ENCODE peak calls at places on chromosome 18, in seven cellular contexts. X, T, N, A, U, J and I are unnamed samples.

GRCh38 chr18:68969027-68969426 is 171.1 kb downstream of the CCDC102B start:
- DNase-seq in J (no peak), U (no peak), X (no peak), N (no peak), A (no peak), T (no peak), I (no peak)

GRCh38 chr18:70385474-70385873 is 96.6 kb downstream of the SOCS6 start:
- DNase-seq in U (no peak), T (no peak), J (no peak), N (no peak), A (no peak), X (no peak), I (no peak)

GRCh38 chr18:8741524-8741923 is 36.2 kb downstream of the MTCL1 start:
- DNase-seq in J (no peak), A (no peak), N (no peak), X (no peak), T (no peak), U (no peak), I (no peak)

GRCh38 chr18:33878213-33878612 is 300.2 kb downstream of the ASXL3 start:
- DNase-seq in X (no peak), N (no peak), A (no peak), U (no peak), J (no peak), T (no peak), I (no peak)

GRCh38 chr18:35888329-35888728 is 84.2 kb upstream of the RMP24 start:
- DNase-seq in X (no peak), N (no peak), T (no peak), J (no peak), U (no peak), A (no peak), I (no peak)

GRCh38 chr18:64258111-64258650 is 109.3 kb upstream of the LINC00305 start:
- DNase-seq in T (no peak), X (no peak), N (no peak), U (no peak), J (no peak), A (no peak), I (no peak)

GRCh38 chr18:23053756-23054457 is 81.4 kb upstream of the CABLES1 start:
- DNase-seq in A (no peak), J (no peak), T (peak), N (no peak), X (no peak), U (peak), I (peak)

GRCh38 chr18:12393998-12394397 is 13.7 kb upstream of the PRELID3A start:
- DNase-seq in T (peak), J (no peak), A (no peak), U (no peak), X (no peak), N (no peak), I (no peak)

GRCh38 chr18:9867454-9867732 is 18.4 kb upstream of the TXNDC2 start:
- DNase-seq in N (no peak), A (no peak), X (no peak), T (no peak), U (no peak), J (no peak), I (no peak)

GRCh38 chr18:74513883-74514205 is 17.7 kb downstream of the CNDP2 start:
- DNase-seq in N (no peak), A (no peak), X (no peak), J (no peak), T (no peak), U (no peak), I (no peak)

GRCh38 chr18:79775441-79776221 is 22.1 kb upstream of the KCNG2 start:
- DNase-seq in A (no peak), N (no peak), X (no peak), J (no peak), U (no peak), T (no peak), I (peak)

GRCh38 chr18:55300469-55301195 is 287.4 kb downstream of the TCF4 start:
- DNase-seq in T (peak), J (no peak), U (no peak), A (no peak), X (no peak), N (peak), I (no peak)

GRCh38 chr18:9597609-9598008 is 16.8 kb downstream of the PPP4R1 start:
- DNase-seq in N (no peak), X (no peak), T (no peak), U (no peak), A (no peak), J (no peak), I (no peak)

GRCh38 chr18:21389903-21390302 is 147.9 kb downstream of the GREB1L start:
- DNase-seq in T (no peak), X (no peak), A (no peak), N (no peak), J (no peak), U (no peak), I (no peak)

GRCh38 chr18:12377556-12378553 is 828 bp upstream of the AFG3L2 start:
- DNase-seq in J (peak), A (no peak), N (no peak), T (peak), X (no peak), U (no peak), I (no peak)

GRCh38 chr18:76188097-76188496 is 306.9 kb downstream of the ZNF516 start:
- DNase-seq in J (no peak), N (no peak), X (no peak), U (no peak), A (no peak), T (no peak), I (no peak)

GRCh38 chr18:53490019-53490418 is 734.5 kb downstream of the MBD2 start:
- DNase-seq in X (no peak), A (no peak), N (no peak), U (no peak), J (no peak), T (no peak), I (no peak)

GRCh38 chr18:76169733-76170132 is 325.3 kb downstream of the ZNF516 start:
- DNase-seq in T (no peak), A (no peak), J (no peak), U (no peak), N (no peak), X (no peak), I (no peak)

GRCh38 chr18:48990497-48991298 is 39.9 kb upstream of the SMAD7 start:
- DNase-seq in N (peak), A (peak), T (peak), J (no peak), X (peak), U (peak), I (no peak)

GRCh38 chr18:26563024-26563423 is 14.7 kb upstream of the KCTD1 start:
- DNase-seq in X (no peak), J (no peak), U (no peak), T (no peak), A (no peak), N (no peak), I (no peak)

GRCh38 chr18:2222270-2223185 is 348.8 kb downstream of the METTL4 start:
- DNase-seq in T (peak), J (no peak), N (no peak), U (no peak), A (no peak), X (no peak), I (no peak)

GRCh38 chr18:13680612-13681011 is 45.7 kb downstream of the FAM210A start:
- DNase-seq in J (no peak), U (no peak), N (no peak), T (peak), A (peak), X (peak), I (peak)

GRCh38 chr18:24413148-24413547 is 13.3 kb upstream of the IMPACT start:
- DNase-seq in J (no peak), X (no peak), T (no peak), N (no peak), U (no peak), A (peak), I (no peak)

GRCh38 chr18:58612239-58613055 is 16.4 kb downstream of the ALPK2 start:
- DNase-seq in U (no peak), N (no peak), T (no peak), A (no peak), X (no peak), J (no peak), I (no peak)

GRCh38 chr18:50117876-50118275 is 77.1 kb downstream of the MYO5B start:
- DNase-seq in X (no peak), T (no peak), J (no peak), A (no peak), N (no peak), U (no peak), I (no peak)

GRCh38 chr18:42310956-42311355 is 355.9 kb downstream of the PIK3C3 start:
- DNase-seq in U (peak), T (no peak), A (no peak), N (no peak), X (peak), J (no peak), I (no peak)

GRCh38 chr18:58848685-58849084 is 16.0 kb upstream of the ZNF532 start:
- DNase-seq in X (no peak), T (no peak), U (no peak), N (no peak), J (no peak), A (no peak), I (no peak)

GRCh38 chr18:33755918-33756590 is 178.0 kb downstream of the ASXL3 start:
- DNase-seq in U (peak), N (peak), A (peak), J (no peak), T (peak), X (peak), I (no peak)

GRCh38 chr18:3529597-3529996 is 79.6 kb downstream of the TGIF1 start:
- DNase-seq in U (no peak), X (no peak), A (no peak), N (no peak), T (no peak), J (no peak), I (no peak)

GRCh38 chr18:76573325-76574025 is 78.4 kb upstream of the ZNF516 start:
- DNase-seq in J (no peak), T (no peak), U (peak), A (peak), N (no peak), X (no peak), I (no peak)

GRCh38 chr18:70128271-70128670 is 77.2 kb downstream of the RTTN start:
- DNase-seq in J (no peak), N (no peak), T (no peak), X (no peak), A (no peak), U (no peak), I (no peak)

GRCh38 chr18:79121746-79122474 is 52.7 kb downstream of the ATP9B start:
- DNase-seq in T (no peak), X (no peak), J (no peak), A (no peak), N (no peak), U (no peak), I (no peak)

GRCh38 chr18:48657446-48658120 is 118.8 kb downstream of the CTIF start:
- DNase-seq in J (no peak), A (no peak), T (no peak), X (no peak), N (no peak), U (no peak), I (no peak)

GRCh38 chr18:68699043-68699442 is 15.9 kb downstream of the TMX3 start:
- DNase-seq in X (no peak), T (no peak), A (no peak), U (no peak), J (no peak), N (no peak), I (no peak)

GRCh38 chr18:417495-417894 is 83.0 kb downstream of the COLEC12 start:
- DNase-seq in X (no peak), U (no peak), N (no peak), J (no peak), T (no peak), A (no peak), I (no peak)

GRCh38 chr18:63234432-63234831 is 85.1 kb downstream of the BCL2 start:
- DNase-seq in J (no peak), X (no peak), U (no peak), N (no peak), A (no peak), T (no peak), I (no peak)

GRCh38 chr18:76442413-76443171 is 52.5 kb downstream of the ZNF516 start:
- DNase-seq in X (no peak), J (no peak), U (no peak), N (no peak), A (no peak), T (no peak), I (no peak)

GRCh38 chr18:5296706-5297320 is 1.3 kb upstream of the ZBTB14 start:
- DNase-seq in X (peak), U (peak), N (peak), J (peak), T (peak), A (peak), I (peak)

GRCh38 chr18:69216390-69216789 is 184.3 kb upstream of the DOK6 start:
- DNase-seq in T (no peak), J (no peak), U (no peak), X (no peak), A (no peak), N (no peak), I (no peak)